ENCODE peak calls at places on chromosomes 7 and 10, in ten cellular contexts. G, I, E, K, H, Q, F, V, L and Y are unnamed samples.

GRCh38 chr10:95651346-95652115 is 5.0 kb downstream of the ALDH18A1 start:
- DNase-seq in G (peak), I (no peak), E (no peak), K (no peak), H (no peak), Q (no peak), F (no peak), V (no peak), L (no peak), Y (no peak)

GRCh38 chr7:93856319-93856718 is 34.2 kb downstream of the TFPI2 start:
- DNase-seq in G (peak), I (no peak), E (no peak), K (no peak), H (no peak), Q (no peak), F (peak), V (no peak), L (no peak), Y (no peak)

GRCh38 chr10:124231188-124232135 is 138.1 kb upstream of the CHST15 start:
- DNase-seq in G (no peak), I (no peak), E (no peak), K (no peak), H (no peak), Q (no peak), F (peak), V (no peak), L (peak), Y (no peak)

GRCh38 chr7:31145339-31145738 is 93.2 kb downstream of the ADCYAP1R1 start:
- DNase-seq in G (no peak), I (no peak), E (no peak), K (no peak), H (no peak), Q (no peak), F (no peak), V (no peak), L (peak), Y (no peak)

GRCh38 chr7:11579141-11579540 is 252.9 kb downstream of the THSD7A start:
- DNase-seq in G (no peak), I (no peak), E (no peak), K (no peak), H (no peak), Q (no peak), F (no peak), V (no peak), L (peak), Y (no peak)

GRCh38 chr10:86960003-86960862 is 1.8 kb downstream of the SNCG start:
- DNase-seq in G (peak), I (no peak), E (no peak), K (peak), H (no peak), Q (peak), F (peak), V (peak), L (peak), Y (peak)

GRCh38 chr7:2680792-2681490 is 7.1 kb upstream of the AMZ1 start:
- DNase-seq in G (peak), I (no peak), E (peak), K (peak), H (peak), Q (peak), F (peak), V (peak), L (peak), Y (peak)

GRCh38 chr7:90579181-90579688 is 16.9 kb upstream of the CDK14 start:
- DNase-seq in G (peak), I (no peak), E (peak), K (no peak), H (no peak), Q (peak), F (no peak), V (no peak), L (no peak), Y (peak)

GRCh38 chr10:78456649-78457400 is 423.2 kb downstream of the RPS24 start:
- DNase-seq in G (no peak), I (no peak), E (no peak), K (no peak), H (no peak), Q (no peak), F (no peak), V (no peak), L (no peak), Y (no peak)

GRCh38 chr7:15015545-15016314 is 113.2 kb upstream of the DGKB start:
- DNase-seq in G (peak), I (no peak), E (peak), K (peak), H (peak), Q (peak), F (peak), V (no peak), L (peak), Y (peak)

GRCh38 chr10:132538031-132538789 is 623 bp downstream of the INPP5A start:
- DNase-seq in G (no peak), I (peak), E (no peak), K (peak), H (no peak), Q (no peak), F (peak), V (peak), L (no peak), Y (no peak)

GRCh38 chr7:26865094-26865388 is 651 bp upstream of the SKAP2 start:
- DNase-seq in G (no peak), I (peak), E (no peak), K (peak), H (peak), Q (no peak), F (no peak), V (no peak), L (no peak), Y (no peak)

GRCh38 chr10:5765617-5766016 is 47.6 kb downstream of the GDI2 start:
- DNase-seq in G (no peak), I (no peak), E (no peak), K (no peak), H (no peak), Q (no peak), F (no peak), V (no peak), L (no peak), Y (no peak)

GRCh38 chr7:95004618-95005282 is 97.4 kb downstream of the PPP1R9A start:
- DNase-seq in G (no peak), I (no peak), E (no peak), K (no peak), H (no peak), Q (peak), F (no peak), V (no peak), L (peak), Y (no peak)

GRCh38 chr10:13998090-13998838 is 332.5 kb downstream of the FRMD4A start:
- DNase-seq in G (no peak), I (no peak), E (no peak), K (no peak), H (no peak), Q (no peak), F (no peak), V (no peak), L (no peak), Y (no peak)

GRCh38 chr10:45374451-45375052 is 536 bp downstream of the ALOX5 start:
- DNase-seq in G (no peak), I (no peak), E (no peak), K (no peak), H (no peak), Q (no peak), F (peak), V (no peak), L (no peak), Y (peak)

GRCh38 chr10:63554666-63555065 is 33.5 kb downstream of the REEP3 start:
- DNase-seq in G (peak), I (no peak), E (no peak), K (no peak), H (peak), Q (peak), F (peak), V (no peak), L (no peak), Y (peak)

GRCh38 chr10:123778719-123779118 is 112.6 kb downstream of the GPR26 start:
- DNase-seq in G (no peak), I (no peak), E (no peak), K (no peak), H (no peak), Q (no peak), F (no peak), V (no peak), L (no peak), Y (no peak)

GRCh38 chr10:22433875-22434274 is 88.6 kb downstream of the SPAG6 start:
- DNase-seq in G (peak), I (no peak), E (no peak), K (no peak), H (peak), Q (peak), F (no peak), V (no peak), L (peak), Y (no peak)

GRCh38 chr10:120555436-120556163 is 98.6 kb downstream of the PLPP4 start:
- DNase-seq in G (no peak), I (no peak), E (peak), K (no peak), H (no peak), Q (no peak), F (no peak), V (no peak), L (no peak), Y (no peak)

GRCh38 chr10:97571622-97572021 is 957 bp upstream of the ANKRD2 start:
- DNase-seq in G (no peak), I (no peak), E (peak), K (no peak), H (no peak), Q (no peak), F (no peak), V (no peak), L (no peak), Y (peak)

GRCh38 chr7:5702876-5703571 is 78.4 kb downstream of the RNF216 start:
- DNase-seq in G (peak), I (no peak), E (no peak), K (no peak), H (no peak), Q (peak), F (no peak), V (no peak), L (no peak), Y (no peak)

GRCh38 chr7:155460926-155461613 is 3.1 kb downstream of the EN2 start:
- DNase-seq in G (no peak), I (no peak), E (no peak), K (no peak), H (no peak), Q (no peak), F (no peak), V (no peak), L (no peak), Y (no peak)

GRCh38 chr10:98055875-98056516 is 25.6 kb upstream of the CRTAC1 start:
- DNase-seq in G (peak), I (no peak), E (no peak), K (no peak), H (no peak), Q (peak), F (peak), V (no peak), L (peak), Y (peak)

GRCh38 chr7:22860784-22861482 is 38.3 kb upstream of the TOMM7 start:
- DNase-seq in G (no peak), I (no peak), E (no peak), K (no peak), H (peak), Q (peak), F (peak), V (no peak), L (peak), Y (peak)

GRCh38 chr7:99238558-99239341 is 30.8 kb upstream of the KPNA7 start:
- DNase-seq in G (no peak), I (no peak), E (no peak), K (no peak), H (no peak), Q (no peak), F (no peak), V (no peak), L (no peak), Y (no peak)

GRCh38 chr10:70063418-70064098 is 10.9 kb downstream of the MACROH2A2 start:
- DNase-seq in G (no peak), I (no peak), E (no peak), K (no peak), H (no peak), Q (no peak), F (no peak), V (no peak), L (no peak), Y (no peak)

GRCh38 chr7:30475580-30475979 is 3.0 kb downstream of the NOD1 start:
- DNase-seq in G (no peak), I (no peak), E (no peak), K (no peak), H (no peak), Q (no peak), F (peak), V (no peak), L (no peak), Y (no peak)

GRCh38 chr10:77139145-77139692 is 498.4 kb downstream of the KCNMA1 start:
- DNase-seq in G (no peak), I (no peak), E (no peak), K (no peak), H (no peak), Q (no peak), F (no peak), V (no peak), L (no peak), Y (no peak)

DNA sequence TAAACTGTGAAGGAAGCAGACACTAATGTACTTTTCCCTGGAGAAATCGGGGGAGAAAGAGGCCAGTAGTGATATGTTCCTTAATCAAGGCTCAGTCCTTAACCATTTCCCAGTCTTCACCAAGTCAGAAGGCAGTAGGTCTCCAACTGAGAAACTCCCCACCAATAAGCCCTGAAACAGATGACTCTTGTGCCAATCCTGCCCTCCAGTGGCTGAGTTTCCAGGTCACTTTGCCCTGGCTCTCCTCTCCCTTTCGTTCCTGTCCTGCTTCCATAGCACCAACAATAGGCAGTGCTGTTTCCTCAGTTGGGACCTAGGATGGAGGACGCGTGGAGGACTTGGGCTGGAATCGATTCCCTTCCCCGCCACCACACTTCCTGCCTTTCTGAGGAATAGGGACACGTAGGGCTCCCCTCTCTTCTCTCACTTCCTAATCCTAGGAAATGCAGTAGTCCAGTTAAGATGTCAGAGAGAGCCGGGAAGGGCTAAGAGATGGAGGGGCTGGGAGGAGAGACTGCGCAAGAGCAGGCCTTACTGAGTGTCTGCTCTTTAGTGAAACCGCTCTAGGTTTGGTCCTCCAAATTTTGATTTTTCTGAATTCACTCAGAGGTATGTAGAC is 23.4 kb downstream of the ATOH7 start:
- DNase-seq in G (peak), I (no peak), E (peak), K (peak), H (peak), Q (peak), F (peak), V (no peak), L (peak), Y (peak)
- TF ChIP-seq CTCF in G (peak), I (peak), E (no peak), K (no peak), H (peak), Q (peak), F (peak), V (peak), L (peak), Y (peak)

GRCh38 chr10:88262591-88263234 is 320.4 kb downstream of the RNLS start:
- DNase-seq in G (no peak), I (no peak), E (no peak), K (no peak), H (no peak), Q (no peak), F (no peak), V (no peak), L (no peak), Y (no peak)

GRCh38 chr10:88261152-88261551 is 322.0 kb downstream of the RNLS start:
- DNase-seq in G (no peak), I (no peak), E (no peak), K (no peak), H (no peak), Q (no peak), F (no peak), V (no peak), L (no peak), Y (no peak)

GRCh38 chr10:88259381-88259780 is 323.7 kb downstream of the RNLS start:
- DNase-seq in G (no peak), I (no peak), E (no peak), K (no peak), H (no peak), Q (no peak), F (no peak), V (no peak), L (no peak), Y (no peak)

GRCh38 chr10:88256013-88256680 is 327.0 kb downstream of the RNLS start:
- DNase-seq in G (no peak), I (no peak), E (no peak), K (no peak), H (no peak), Q (peak), F (no peak), V (peak), L (no peak), Y (no peak)

DNA sequence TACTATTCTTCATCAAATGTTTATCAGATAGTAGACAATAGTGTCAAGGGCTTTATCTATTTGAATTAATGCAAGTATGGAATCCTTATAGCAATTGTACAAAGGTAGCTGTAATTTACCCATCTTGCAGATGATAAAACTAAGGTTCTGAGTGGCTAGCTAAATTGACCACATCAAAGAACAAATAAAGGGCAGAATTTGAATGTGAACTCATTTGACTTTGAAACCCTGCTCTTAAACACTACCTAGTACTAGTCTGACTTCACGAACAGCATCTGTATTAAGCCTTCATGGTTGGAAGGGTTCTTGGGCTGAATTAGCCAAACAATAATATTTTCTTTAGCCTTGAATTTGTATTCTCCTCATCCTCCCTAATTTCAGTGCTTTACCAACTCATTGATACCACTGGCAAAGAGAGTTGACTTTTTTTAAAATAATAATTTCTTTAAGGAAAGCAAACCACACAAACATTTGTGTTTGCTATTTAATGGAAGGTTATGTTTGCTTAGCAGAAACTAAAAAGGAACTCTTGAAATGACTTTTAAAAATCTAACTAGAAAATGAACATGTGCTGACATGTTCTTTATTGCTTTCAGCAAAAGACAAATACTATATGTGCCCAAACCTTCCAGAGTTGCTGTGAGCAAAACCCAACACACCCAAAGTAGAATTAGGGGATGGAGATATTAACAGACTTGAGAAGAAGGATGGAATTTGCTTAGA is 322.6 kb downstream of the RNLS start:
- DNase-seq in G (no peak), I (no peak), E (no peak), K (no peak), H (no peak), Q (no peak), F (peak), V (no peak), L (no peak), Y (no peak)
- TF ChIP-seq CTCF in G (no peak), I (no peak), E (no peak), K (no peak), H (no peak), Q (no peak), F (no peak), V (no peak), L (no peak), Y (no peak)

GRCh38 chr7:66013938-66014337 is 31.9 kb upstream of the GUSB start:
- DNase-seq in G (peak), I (no peak), E (peak), K (peak), H (peak), Q (peak), F (peak), V (no peak), L (peak), Y (peak)
- TF ChIP-seq CTCF in G (peak), I (peak), E (peak), K (peak), H (peak), Q (peak), F (peak), V (no peak), L (peak), Y (no peak)

GRCh38 chr10:55629792-55630490 is 731.1 kb downstream of the ZWINT start:
- DNase-seq in G (peak), I (peak), E (no peak), K (peak), H (peak), Q (peak), F (no peak), V (no peak), L (peak), Y (no peak)
- TF ChIP-seq CTCF in G (peak), I (peak), E (no peak), K (no peak), H (peak), Q (peak), F (peak), V (peak), L (peak), Y (no peak)

DNA sequence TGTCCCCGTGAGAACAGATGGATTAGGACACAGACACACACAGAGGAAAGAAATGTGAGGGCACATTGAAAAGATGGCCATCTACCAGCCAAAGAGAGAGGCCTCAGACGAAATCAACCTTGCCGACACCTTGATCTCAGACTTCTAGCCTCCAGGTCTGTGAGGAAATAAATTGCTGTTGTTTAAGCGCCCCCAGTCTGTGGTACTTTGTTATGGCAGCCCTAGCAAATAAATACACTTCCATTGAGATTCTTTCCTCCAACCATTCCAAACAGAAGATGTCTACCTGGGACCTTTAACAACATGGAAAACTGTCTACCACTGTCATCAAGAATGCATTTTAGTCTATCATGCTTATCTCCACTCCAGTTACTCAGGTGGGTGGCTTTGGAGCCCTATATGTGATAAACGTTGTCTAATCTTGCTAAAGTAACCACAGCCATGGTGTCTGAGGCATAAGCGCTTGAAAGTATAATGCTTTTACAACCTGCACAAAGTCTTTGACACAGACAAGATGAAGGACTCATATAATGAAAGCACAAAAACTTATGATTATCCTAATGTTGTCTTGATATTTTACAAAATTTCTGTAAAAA is 244.3 kb downstream of the MTERF1 start:
- DNase-seq in G (no peak), I (no peak), E (no peak), K (no peak), H (no peak), Q (peak), F (peak), V (no peak), L (peak), Y (peak)
- TF ChIP-seq CTCF in G (peak), I (peak), E (peak), K (peak), H (peak), Q (peak), F (peak), V (peak), L (peak), Y (peak)